ENCODE peak calls at places on chromosome 16, in four cellular contexts. W, U, X and C are unnamed samples.

GRCh38 chr16:10242076-10242475 is 59.8 kb upstream of the GRIN2A start:
- DNase-seq in W (no peak), U (no peak), X (no peak), C (no peak)

GRCh38 chr16:73017321-73017720 is 30.6 kb downstream of the ZFHX3 start:
- DNase-seq in W (no peak), U (no peak), X (no peak), C (no peak)

GRCh38 chr16:74622005-74622404 is 15.1 kb upstream of the GLG1 start:
- DNase-seq in W (no peak), U (no peak), X (no peak), C (no peak)

GRCh38 chr16:72221216-72221995 is 49.5 kb upstream of the PMFBP1 start:
- DNase-seq in W (no peak), U (no peak), X (no peak), C (no peak)

GRCh38 chr16:80123189-80123588 is 417.6 kb upstream of the DYNLRB2 start:
- DNase-seq in W (no peak), U (no peak), X (no peak), C (no peak)

GRCh38 chr16:20946015-20946629 is 45.6 kb downstream of the LYRM1 start:
- DNase-seq in W (no peak), U (no peak), X (no peak), C (no peak)

GRCh38 chr16:80604600-80605355 is 64.0 kb downstream of the DYNLRB2 start:
- DNase-seq in W (no peak), U (no peak), X (no peak), C (no peak)

GRCh38 chr16:77373726-77374125 is 61.1 kb downstream of the ADAMTS18 start:
- DNase-seq in W (no peak), U (no peak), X (no peak), C (no peak)

GRCh38 chr16:9072806-9073341 is 18.6 kb upstream of the HAPSTR1 start:
- DNase-seq in W (peak; percentile 44), U (no peak), X (no peak), C (no peak)

GRCh38 chr16:72961115-72961832 is 86.7 kb downstream of the ZFHX3 start:
- DNase-seq in W (no peak), U (peak; percentile 16), X (no peak), C (no peak)

GRCh38 chr16:27102701-27103575 is 36.2 kb downstream of the C16orf82 start:
- DNase-seq in W (no peak), U (no peak), X (no peak), C (no peak)

GRCh38 chr16:12675852-12676251 is 127.8 kb downstream of the CPPED1 start:
- DNase-seq in W (no peak), U (peak; percentile 49), X (no peak), C (no peak)

GRCh38 chr16:85028638-85029412 is 1.2 kb downstream of the KIAA0513 start:
- DNase-seq in W (no peak), U (no peak), X (no peak), C (no peak)

GRCh38 chr16:88455610-88456355 is 2.7 kb downstream of the ZFPM1 start:
- DNase-seq in W (peak; percentile 81), U (peak; percentile 84), X (peak; percentile 67), C (peak; percentile 57)
- H3K9ac ChIP-seq in W (peak overlapping the region; percentile 92), U (peak overlapping the region; percentile 29), X (no peak overlapping the region), C (peak overlapping the region; percentile 84)

GRCh38 chr16:31074814-31075183 is 577 bp downstream of the ZNF646 start:
- DNase-seq in W (no peak), U (no peak), X (no peak), C (no peak)
- TF ChIP-seq CBX5 in W (no peak), U (no peak), X (no peak), C (no peak)

GRCh38 chr16:3577302-3577752 is at the start of gene NLRC3:
- DNase-seq in W (no peak), U (no peak), X (no peak), C (no peak)

GRCh38 chr16:3579776-3580175 is 2.6 kb upstream of the NLRC3 start:
- DNase-seq in W (no peak), U (no peak), X (no peak), C (no peak)

GRCh38 chr16:3580271-3580670 is 3.1 kb upstream of the NLRC3 start:
- DNase-seq in W (no peak), U (no peak), X (no peak), C (no peak)

GRCh38 chr16:3578121-3578520 is 918 bp upstream of the NLRC3 start:
- DNase-seq in W (peak; percentile 23), U (no peak), X (no peak), C (no peak)

GRCh38 chr16:3578610-3579551 is 1.7 kb upstream of the NLRC3 start:
- DNase-seq in W (peak; percentile 56), U (peak; percentile 51), X (peak; percentile 69), C (no peak)
- H3K9ac ChIP-seq in W (peak overlapping the region; percentile 69), U (no peak overlapping the region), X (no peak overlapping the region), C (no peak overlapping the region)

GRCh38 chr16:67429053-67429798 is 1.7 kb upstream of the HSD11B2 start:
- DNase-seq in W (no peak), U (no peak), X (no peak), C (peak; percentile 79)

GRCh38 chr16:67429799-67430503 is 970 bp upstream of the HSD11B2 start:
- DNase-seq in W (no peak), U (no peak), X (no peak), C (no peak)

GRCh38 chr16:67431077-67431804 is at the start of gene HSD11B2:
- DNase-seq in W (no peak), U (no peak), X (peak; percentile 78), C (no peak)

GRCh38 chr16:67431805-67432476 is 1.0 kb downstream of the HSD11B2 start:
- DNase-seq in W (no peak), U (no peak), X (no peak), C (no peak)

DNA sequence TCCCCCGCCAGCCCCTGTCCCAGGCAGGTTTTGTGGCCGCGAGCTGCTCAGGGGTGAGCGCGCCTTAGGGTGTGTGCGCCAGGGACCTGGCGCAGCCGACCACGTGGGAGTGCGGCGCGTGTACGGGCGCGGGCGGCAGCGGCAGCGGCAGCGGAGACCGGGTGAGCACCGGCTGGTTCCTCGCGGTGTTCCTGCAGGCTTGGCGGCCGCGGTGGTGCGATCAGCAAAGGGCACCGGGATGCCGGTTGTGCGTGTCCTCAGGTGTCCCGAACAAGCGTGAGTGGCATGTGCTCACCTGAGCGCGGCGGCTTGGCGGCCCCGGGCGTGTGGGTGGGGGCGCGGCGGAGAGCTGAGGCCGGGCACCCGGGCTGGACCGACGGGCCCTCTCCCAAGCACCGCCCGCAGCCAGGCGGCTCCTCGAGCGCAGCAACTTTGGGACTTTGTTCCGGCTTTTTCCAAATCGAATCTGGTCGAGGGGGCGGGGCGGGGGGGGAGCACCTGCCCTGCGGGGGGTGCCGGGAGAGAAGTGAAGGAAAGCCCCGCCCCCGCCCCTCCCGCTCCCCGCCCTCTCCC is 331 bp upstream of the HSD11B2 start:
- DNase-seq in W (no peak), U (peak; percentile 89), X (peak; percentile 77), C (peak; percentile 77)
- TF ChIP-seq CBX5 in W (no peak), U (no peak), X (no peak), C (no peak)

DNA sequence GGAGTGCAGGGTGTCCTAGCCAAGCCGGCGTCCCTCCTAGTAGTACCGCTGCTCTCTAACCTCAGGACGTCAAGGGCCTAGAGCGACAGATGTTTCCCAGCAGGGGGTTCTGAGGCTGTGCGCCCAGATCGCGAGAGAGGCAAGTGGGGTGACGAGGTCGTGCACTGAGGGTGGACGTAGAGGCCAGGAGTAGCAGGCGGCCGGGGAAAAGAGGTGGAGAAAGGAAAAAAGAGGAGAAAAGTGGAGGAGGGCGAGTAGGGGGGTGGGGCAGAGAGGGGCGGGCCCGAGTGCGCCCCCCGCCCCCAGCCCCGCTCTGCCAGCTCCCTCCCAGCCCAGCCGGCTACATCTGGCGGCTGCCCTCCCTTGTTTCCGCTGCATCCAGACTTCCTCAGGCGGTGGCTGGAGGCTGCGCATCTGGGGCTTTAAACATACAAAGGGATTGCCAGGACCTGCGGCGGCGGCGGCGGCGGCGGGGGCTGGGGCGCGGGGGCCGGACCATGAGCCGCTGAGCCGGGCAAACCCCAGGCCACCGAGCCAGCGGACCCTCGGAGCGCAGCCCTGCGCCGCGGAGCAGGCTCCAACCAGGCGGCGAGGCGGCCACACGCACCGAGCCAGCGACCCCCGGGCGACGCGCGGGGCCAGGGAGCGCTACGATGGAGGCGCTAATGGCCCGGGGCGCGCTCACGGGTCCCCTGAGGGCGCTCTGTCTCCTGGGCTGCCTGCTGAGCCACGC is at the start of gene MMP2:
- DNase-seq in W (no peak), U (no peak), X (peak; percentile 74), C (no peak)
- H3K9ac ChIP-seq in W (no peak within 1 kb of the TSS), U (no peak within 1 kb of the TSS), X (peak within 1 kb of the TSS; percentile 78), C (no peak within 1 kb of the TSS)

GRCh38 chr16:57013268-57013667 is 23.9 kb downstream of the NLRC5 start:
- DNase-seq in W (no peak), U (no peak), X (no peak), C (no peak)
- TF ChIP-seq CBX5 in W (no peak), U (no peak), X (no peak), C (no peak)

GRCh38 chr16:50708373-50709060 is 15.1 kb downstream of the NOD2 start:
- DNase-seq in W (no peak), U (no peak), X (no peak), C (no peak)

GRCh38 chr16:50711040-50711439 is 17.6 kb downstream of the NOD2 start:
- DNase-seq in W (no peak), U (no peak), X (no peak), C (no peak)

GRCh38 chr16:50711862-50712567 is 18.6 kb downstream of the NOD2 start:
- DNase-seq in W (no peak), U (no peak), X (no peak), C (no peak)

GRCh38 chr16:50709061-50709695 is 15.8 kb downstream of the NOD2 start:
- DNase-seq in W (no peak), U (no peak), X (no peak), C (no peak)

DNA sequence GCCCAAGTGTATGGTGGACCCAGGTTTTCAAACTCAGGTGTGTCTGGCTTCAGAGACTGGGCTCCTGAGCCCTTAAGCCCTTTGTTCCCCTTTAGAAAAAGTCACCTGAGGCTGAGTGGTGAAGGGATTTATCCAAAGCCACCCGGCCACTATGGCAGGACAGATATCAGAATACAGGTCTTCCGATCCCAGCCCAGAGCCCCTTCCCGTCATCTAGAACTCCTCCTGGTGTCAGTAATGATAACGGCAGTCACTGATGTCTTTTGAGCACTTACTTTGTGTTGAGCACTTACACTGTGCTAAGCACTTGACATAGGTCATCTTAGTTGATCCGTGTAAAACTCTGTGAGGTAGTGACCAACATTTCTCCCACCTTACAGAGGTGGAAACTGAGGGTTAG is 16.6 kb downstream of the NOD2 start:
- DNase-seq in W (no peak), U (no peak), X (no peak), C (no peak)
- H3K9ac ChIP-seq in W (no peak overlapping the region), U (no peak overlapping the region), X (no peak overlapping the region), C (no peak overlapping the region)